ENCODE peak calls at places on chromosome 19, in four cellular contexts. G is upper lobe of left lung; L is stimulated activated CD8-positive, alpha-beta memory T cell treated with anti-CD3 and anti-CD28 coated beads, Interleukin-15, amount 100 ng/mL, for 4 hours; N is progenitor cell of endocrine pancreas. D is an unnamed sample.

GRCh38 chr19:57348136-57348535 is 2.9 kb upstream of the ZNF304 start:
- DNase-seq in N (no peak), L (no peak), G (no peak), D (no peak)

GRCh38 chr19:1074512-1075283 is 7.7 kb downstream of the ARHGAP45 start:
- DNase-seq in N (no peak), L (peak), G (peak), D (peak)

GRCh38 chr19:40225440-40226305 is 816 bp downstream of the CCNP start:
- DNase-seq in G (no peak), L (no peak), N (no peak), D (no peak)

GRCh38 chr19:48553676-48554384 is 1.9 kb downstream of the SULT2B1 start:
- DNase-seq in G (no peak), L (no peak), N (no peak), D (no peak)

GRCh38 chr19:21580101-21580500 is 74.7 kb downstream of the ZNF429 start:
- DNase-seq in N (no peak), L (no peak), G (no peak), D (no peak)

GRCh38 chr19:51948979-51949378 is 21.7 kb downstream of the ZNF613 start:
- DNase-seq in G (peak), L (no peak), N (no peak), D (no peak)

GRCh38 chr19:29881386-29881785 is 60.7 kb upstream of the URI1 start:
- DNase-seq in N (no peak), L (no peak), G (no peak), D (no peak)

GRCh38 chr19:34936184-34936583 is 9.5 kb downstream of the ZNF30 start:
- DNase-seq in G (no peak), L (no peak), N (no peak), D (no peak)

GRCh38 chr19:5892772-5893275 is 10.8 kb downstream of the NDUFA11 start:
- DNase-seq in L (no peak), G (no peak), N (no peak), D (no peak)

GRCh38 chr19:1445932-1446712 is 3.8 kb upstream of the APC2 start:
- DNase-seq in L (no peak), G (peak), N (no peak), D (no peak)

GRCh38 chr19:34482380-34483250 is 1.1 kb downstream of the WTIP start:
- DNase-seq in N (peak), G (peak), L (no peak), D (no peak)

GRCh38 chr19:57171551-57172081 is 4.3 kb upstream of the DUXA start:
- DNase-seq in G (peak), N (peak), L (no peak), D (no peak)

GRCh38 chr19:5719274-5719960 is 529 bp downstream of the LONP1 start:
- DNase-seq in G (no peak), L (no peak), N (no peak), D (no peak)

GRCh38 chr19:31534786-31535185 is 185.6 kb upstream of the TSHZ3 start:
- DNase-seq in L (no peak), N (no peak), G (peak), D (no peak)

GRCh38 chr19:41009700-41010235 is 18.7 kb downstream of the CYP2B6 start:
- DNase-seq in N (no peak), L (no peak), G (no peak), D (no peak)

GRCh38 chr19:49362048-49362925 is at the start of gene TEAD2:
- DNase-seq in G (peak), L (no peak), N (peak), D (peak)